ENCODE peak calls at places on chromosomes 3 and 15, in nine cellular contexts. One of them, this sample, is unnamed.

GRCh38 chr3:179558742-179559364 is 3.9 kb upstream of the ACTL6A start:
- DNase-seq in neural progenitor cell: peak; percentile 77
- DNase-seq in OCI-LY7: peak; percentile 77
- DNase-seq in hepatocyte: peak; percentile 85
- DNase-seq in HCT116: peak; percentile 57
- DNase-seq in GM23248: peak; percentile 87
- DNase-seq in GM23338: peak; percentile 83
- DNase-seq in MM.1S: peak; percentile 87
- DNase-seq in SK-N-SH: peak; percentile 82
- DNase-seq in this sample: peak; percentile 80

GRCh38 chr15:33693166-33693830 is 275.0 kb upstream of the CHRM5 start:
- DNase-seq in neural progenitor cell: no peak
- DNase-seq in OCI-LY7: no peak
- DNase-seq in hepatocyte: no peak
- DNase-seq in HCT116: no peak
- DNase-seq in GM23248: no peak
- DNase-seq in GM23338: no peak
- DNase-seq in MM.1S: no peak
- DNase-seq in SK-N-SH: peak; percentile 45
- DNase-seq in this sample: no peak

GRCh38 chr15:84795186-84795585 is 22.0 kb upstream of the ALPK3 start:
- DNase-seq in neural progenitor cell: no peak
- DNase-seq in OCI-LY7: no peak
- DNase-seq in hepatocyte: no peak
- DNase-seq in HCT116: no peak
- DNase-seq in GM23248: peak; percentile 22
- DNase-seq in GM23338: no peak
- DNase-seq in MM.1S: no peak
- DNase-seq in SK-N-SH: no peak
- DNase-seq in this sample: no peak

GRCh38 chr15:39744334-39745103 is 38.1 kb downstream of the FSIP1 start:
- DNase-seq in neural progenitor cell: no peak
- DNase-seq in OCI-LY7: no peak
- DNase-seq in hepatocyte: no peak
- DNase-seq in HCT116: no peak
- DNase-seq in GM23248: no peak
- DNase-seq in GM23338: peak; percentile 67
- DNase-seq in MM.1S: no peak
- DNase-seq in SK-N-SH: no peak
- DNase-seq in this sample: no peak

GRCh38 chr3:96966181-96966929 is 152.0 kb downstream of the EPHA6 start:
- DNase-seq in neural progenitor cell: no peak
- DNase-seq in OCI-LY7: no peak
- DNase-seq in hepatocyte: no peak
- DNase-seq in HCT116: no peak
- DNase-seq in GM23248: peak; percentile 34
- DNase-seq in GM23338: no peak
- DNase-seq in MM.1S: no peak
- DNase-seq in SK-N-SH: no peak
- DNase-seq in this sample: peak; percentile 38

GRCh38 chr3:183844606-183845005 is 19.2 kb upstream of the MAP6D1 start:
- DNase-seq in neural progenitor cell: no peak
- DNase-seq in OCI-LY7: no peak
- DNase-seq in hepatocyte: peak; percentile 41
- DNase-seq in HCT116: no peak
- DNase-seq in GM23248: peak; percentile 90
- DNase-seq in GM23338: no peak
- DNase-seq in MM.1S: no peak
- DNase-seq in SK-N-SH: no peak
- DNase-seq in this sample: peak; percentile 87

GRCh38 chr3:90015688-90016356 is 908.4 kb downstream of the EPHA3 start:
- DNase-seq in neural progenitor cell: peak; percentile 26
- DNase-seq in OCI-LY7: no peak
- DNase-seq in hepatocyte: peak; percentile 46
- DNase-seq in HCT116: no peak
- DNase-seq in GM23248: peak; percentile 55
- DNase-seq in GM23338: no peak
- DNase-seq in MM.1S: no peak
- DNase-seq in SK-N-SH: no peak
- DNase-seq in this sample: peak; percentile 79

GRCh38 chr3:171736556-171736955 is 73.7 kb downstream of the PLD1 start:
- DNase-seq in neural progenitor cell: peak; percentile 46
- DNase-seq in OCI-LY7: no peak
- DNase-seq in hepatocyte: no peak
- DNase-seq in HCT116: no peak
- DNase-seq in GM23248: no peak
- DNase-seq in GM23338: no peak
- DNase-seq in MM.1S: no peak
- DNase-seq in SK-N-SH: no peak
- DNase-seq in this sample: no peak

GRCh38 chr3:183265713-183266417 is 12.8 kb downstream of the B3GNT5 start:
- DNase-seq in neural progenitor cell: peak; percentile 48
- DNase-seq in OCI-LY7: no peak
- DNase-seq in hepatocyte: peak; percentile 76
- DNase-seq in HCT116: peak; percentile 81
- DNase-seq in GM23248: peak; percentile 93
- DNase-seq in GM23338: peak; percentile 59
- DNase-seq in MM.1S: no peak
- DNase-seq in SK-N-SH: no peak
- DNase-seq in this sample: peak; percentile 97

GRCh38 chr3:195738274-195739044 is 17.7 kb downstream of the MUC20 start:
- DNase-seq in neural progenitor cell: no peak
- DNase-seq in OCI-LY7: no peak
- DNase-seq in hepatocyte: no peak
- DNase-seq in HCT116: no peak
- DNase-seq in GM23248: no peak
- DNase-seq in GM23338: no peak
- DNase-seq in MM.1S: no peak
- DNase-seq in SK-N-SH: no peak
- DNase-seq in this sample: no peak

DNA sequence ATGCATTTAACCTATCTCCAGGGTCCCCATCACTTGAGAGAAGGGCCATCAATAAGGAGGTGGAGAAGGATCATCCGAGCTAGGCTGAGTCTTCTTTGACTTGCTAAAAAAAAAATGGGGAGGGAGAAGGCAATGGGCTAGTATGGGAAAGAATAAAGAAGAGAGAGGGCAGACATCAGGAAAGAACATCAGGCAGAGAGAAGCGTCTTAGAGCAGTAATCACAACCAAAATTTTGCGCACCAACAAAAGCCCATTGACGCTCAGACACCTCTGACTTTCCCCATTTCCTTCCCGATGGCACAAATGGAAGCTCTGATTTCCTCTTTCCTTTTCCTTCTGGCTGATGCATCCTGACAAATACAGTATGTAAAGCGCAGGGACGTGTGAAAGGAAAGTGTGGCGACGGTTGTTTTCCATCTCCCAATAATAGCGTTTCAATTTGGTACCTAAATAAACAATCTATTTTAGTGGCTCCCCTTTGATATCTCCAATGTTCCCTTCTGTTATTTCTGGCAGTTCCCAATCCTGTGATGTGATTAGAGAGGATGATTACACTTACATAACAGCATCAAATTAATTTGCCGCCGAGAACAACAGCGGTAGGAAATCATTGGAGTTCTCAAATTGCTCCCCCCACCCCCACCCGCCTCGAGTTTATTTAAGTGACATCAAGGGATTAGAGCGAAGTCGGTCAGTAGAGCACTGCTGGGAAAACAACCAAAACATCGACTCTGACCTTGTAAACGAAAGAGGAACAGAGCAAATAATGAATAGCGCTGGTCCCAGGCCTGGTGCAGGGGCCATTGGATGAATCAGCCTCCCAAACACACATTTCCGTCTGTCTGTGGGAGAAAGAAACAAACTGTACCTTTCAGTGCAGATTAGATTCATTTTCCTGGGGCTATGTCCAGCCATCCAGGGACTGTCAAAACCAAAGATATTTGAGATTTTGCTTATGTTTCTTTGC is 273.3 kb upstream of the ICE2 start:
- DNase-seq in neural progenitor cell: no peak
- DNase-seq in OCI-LY7: no peak
- DNase-seq in hepatocyte: peak; percentile 63
- DNase-seq in HCT116: no peak
- DNase-seq in GM23248: no peak
- DNase-seq in GM23338: no peak
- DNase-seq in MM.1S: no peak
- DNase-seq in SK-N-SH: peak; percentile 35
- DNase-seq in this sample: no peak
- TF ChIP-seq EZH2phosphoT487 in neural progenitor cell: no peak
- TF ChIP-seq EZH2phosphoT487 in OCI-LY7: no peak
- TF ChIP-seq EZH2phosphoT487 in hepatocyte: no peak
- TF ChIP-seq EZH2phosphoT487 in HCT116: no peak
- TF ChIP-seq EZH2phosphoT487 in GM23248: no peak
- TF ChIP-seq EZH2phosphoT487 in GM23338: no peak
- TF ChIP-seq EZH2phosphoT487 in MM.1S: no peak
- TF ChIP-seq EZH2phosphoT487 in SK-N-SH: no peak
- TF ChIP-seq EZH2phosphoT487 in this sample: no peak

GRCh38 chr3:185560676-185561075 is 8.3 kb upstream of the LIPH start:
- DNase-seq in neural progenitor cell: no peak
- DNase-seq in OCI-LY7: no peak
- DNase-seq in hepatocyte: no peak
- DNase-seq in HCT116: no peak
- DNase-seq in GM23248: no peak
- DNase-seq in GM23338: peak; percentile 57
- DNase-seq in MM.1S: no peak
- DNase-seq in SK-N-SH: no peak
- DNase-seq in this sample: no peak

GRCh38 chr3:185558395-185558794 is 6.0 kb upstream of the LIPH start:
- DNase-seq in neural progenitor cell: no peak
- DNase-seq in OCI-LY7: no peak
- DNase-seq in hepatocyte: peak; percentile 84
- DNase-seq in HCT116: peak; percentile 84
- DNase-seq in GM23248: peak; percentile 19
- DNase-seq in GM23338: no peak
- DNase-seq in MM.1S: no peak
- DNase-seq in SK-N-SH: no peak
- DNase-seq in this sample: peak; percentile 96

GRCh38 chr3:185559706-185560090 is 7.3 kb upstream of the LIPH start:
- DNase-seq in neural progenitor cell: no peak
- DNase-seq in OCI-LY7: no peak
- DNase-seq in hepatocyte: no peak
- DNase-seq in HCT116: no peak
- DNase-seq in GM23248: no peak
- DNase-seq in GM23338: no peak
- DNase-seq in MM.1S: no peak
- DNase-seq in SK-N-SH: no peak
- DNase-seq in this sample: no peak

GRCh38 chr3:185561374-185561943 is 9.1 kb upstream of the LIPH start:
- DNase-seq in neural progenitor cell: no peak
- DNase-seq in OCI-LY7: no peak
- DNase-seq in hepatocyte: no peak
- DNase-seq in HCT116: no peak
- DNase-seq in GM23248: no peak
- DNase-seq in GM23338: peak; percentile 19
- DNase-seq in MM.1S: no peak
- DNase-seq in SK-N-SH: no peak
- DNase-seq in this sample: no peak

DNA sequence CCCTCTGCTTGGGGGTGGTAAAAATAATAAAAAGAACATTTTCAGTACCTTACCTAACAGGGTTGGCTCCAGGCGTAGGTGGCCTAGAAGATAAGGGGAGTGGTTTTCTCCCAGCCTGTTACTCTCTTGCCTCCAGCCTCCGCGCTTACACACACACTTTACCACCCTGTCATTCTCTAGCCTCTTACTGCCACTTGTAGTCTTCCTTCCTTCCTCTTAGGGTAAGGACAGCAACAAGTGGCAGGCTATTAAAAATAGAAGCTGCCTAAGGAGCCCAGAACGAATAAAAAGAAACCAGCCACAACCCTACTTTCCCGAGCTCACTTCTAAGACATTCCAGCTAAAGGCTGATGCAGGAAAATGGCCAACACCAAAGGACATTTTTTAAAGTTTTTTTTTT is 9.6 kb upstream of the LIPH start:
- DNase-seq in neural progenitor cell: no peak
- DNase-seq in OCI-LY7: no peak
- DNase-seq in hepatocyte: peak; percentile 40
- DNase-seq in HCT116: no peak
- DNase-seq in GM23248: no peak
- DNase-seq in GM23338: peak; percentile 25
- DNase-seq in MM.1S: no peak
- DNase-seq in SK-N-SH: no peak
- DNase-seq in this sample: no peak
- H2AFZ ChIP-seq in neural progenitor cell: no peak overlapping the region
- H2AFZ ChIP-seq in OCI-LY7: no peak overlapping the region
- H2AFZ ChIP-seq in hepatocyte: no peak overlapping the region
- H2AFZ ChIP-seq in HCT116: no peak overlapping the region
- H2AFZ ChIP-seq in GM23248: no peak overlapping the region
- H2AFZ ChIP-seq in GM23338: no peak overlapping the region
- H2AFZ ChIP-seq in MM.1S: no peak overlapping the region
- H2AFZ ChIP-seq in SK-N-SH: no peak overlapping the region
- H2AFZ ChIP-seq in this sample: no peak overlapping the region

GRCh38 chr3:127739347-127740135 is 66.8 kb downstream of the ABTB1 start:
- DNase-seq in neural progenitor cell: no peak
- DNase-seq in OCI-LY7: no peak
- DNase-seq in hepatocyte: no peak
- DNase-seq in HCT116: no peak
- DNase-seq in GM23248: no peak
- DNase-seq in GM23338: no peak
- DNase-seq in MM.1S: no peak
- DNase-seq in SK-N-SH: no peak
- DNase-seq in this sample: no peak

GRCh38 chr3:127734754-127735473 is 62.2 kb downstream of the ABTB1 start:
- DNase-seq in neural progenitor cell: no peak
- DNase-seq in OCI-LY7: peak; percentile 43
- DNase-seq in hepatocyte: peak; percentile 43
- DNase-seq in HCT116: no peak
- DNase-seq in GM23248: peak; percentile 97
- DNase-seq in GM23338: no peak
- DNase-seq in MM.1S: peak; percentile 25
- DNase-seq in SK-N-SH: no peak
- DNase-seq in this sample: peak; percentile 88

GRCh38 chr3:127738192-127738840 is 65.6 kb downstream of the ABTB1 start:
- DNase-seq in neural progenitor cell: no peak
- DNase-seq in OCI-LY7: no peak
- DNase-seq in hepatocyte: peak; percentile 38
- DNase-seq in HCT116: no peak
- DNase-seq in GM23248: peak; percentile 51
- DNase-seq in GM23338: no peak
- DNase-seq in MM.1S: no peak
- DNase-seq in SK-N-SH: no peak
- DNase-seq in this sample: peak; percentile 57

GRCh38 chr3:127735767-127736693 is 63.3 kb downstream of the ABTB1 start:
- DNase-seq in neural progenitor cell: no peak
- DNase-seq in OCI-LY7: peak; percentile 88
- DNase-seq in hepatocyte: peak; percentile 68
- DNase-seq in HCT116: no peak
- DNase-seq in GM23248: peak; percentile 92
- DNase-seq in GM23338: no peak
- DNase-seq in MM.1S: peak; percentile 55
- DNase-seq in SK-N-SH: no peak
- DNase-seq in this sample: peak; percentile 54

GRCh38 chr3:127736801-127737539 is 64.2 kb downstream of the ABTB1 start:
- DNase-seq in neural progenitor cell: no peak
- DNase-seq in OCI-LY7: peak; percentile 38
- DNase-seq in hepatocyte: no peak
- DNase-seq in HCT116: no peak
- DNase-seq in GM23248: no peak
- DNase-seq in GM23338: no peak
- DNase-seq in MM.1S: no peak
- DNase-seq in SK-N-SH: no peak
- DNase-seq in this sample: no peak
- H3K4me2 ChIP-seq in neural progenitor cell: no peak overlapping the region
- H3K4me2 ChIP-seq in OCI-LY7: peak overlapping the region; percentile 88
- H3K4me2 ChIP-seq in hepatocyte: no peak overlapping the region
- H3K4me2 ChIP-seq in HCT116: no peak overlapping the region
- H3K4me2 ChIP-seq in GM23248: no peak overlapping the region
- H3K4me2 ChIP-seq in GM23338: no peak overlapping the region
- H3K4me2 ChIP-seq in MM.1S: peak overlapping the region; percentile 94
- H3K4me2 ChIP-seq in SK-N-SH: no peak overlapping the region
- H3K4me2 ChIP-seq in this sample: no peak overlapping the region

GRCh38 chr3:242986-243706 is 46.6 kb downstream of the CHL1 start:
- DNase-seq in neural progenitor cell: no peak
- DNase-seq in OCI-LY7: no peak
- DNase-seq in hepatocyte: no peak
- DNase-seq in HCT116: no peak
- DNase-seq in GM23248: peak; percentile 1
- DNase-seq in GM23338: no peak
- DNase-seq in MM.1S: no peak
- DNase-seq in SK-N-SH: no peak
- DNase-seq in this sample: peak; percentile 31
- TF ChIP-seq EZH2phosphoT487 in neural progenitor cell: no peak
- TF ChIP-seq EZH2phosphoT487 in OCI-LY7: no peak
- TF ChIP-seq EZH2phosphoT487 in hepatocyte: no peak
- TF ChIP-seq EZH2phosphoT487 in HCT116: no peak
- TF ChIP-seq EZH2phosphoT487 in GM23248: no peak
- TF ChIP-seq EZH2phosphoT487 in GM23338: no peak
- TF ChIP-seq EZH2phosphoT487 in MM.1S: no peak
- TF ChIP-seq EZH2phosphoT487 in SK-N-SH: no peak
- TF ChIP-seq EZH2phosphoT487 in this sample: no peak